ENCODE peak calls at places on chromosomes 5 and 9, in eight cellular contexts. W is spleen, D is transverse colon, L is Panc1, S is HCT116, X is sigmoid colon, M is suprapubic skin, A is stomach. B is an unnamed sample.

GRCh38 chr9:87390361-87390760 is 107.3 kb upstream of the DAPK1 start:
- DNase-seq in X (no peak), S (no peak), M (no peak), D (no peak), A (no peak), L (no peak), W (no peak), B (no peak)

GRCh38 chr5:110738503-110738811 is 350 bp upstream of the SLC25A46 start:
- DNase-seq in D (no peak), X (no peak), L (no peak), M (no peak), S (no peak), W (peak), A (no peak), B (no peak)

GRCh38 chr5:97044057-97044456 is 98.4 kb downstream of the LIX1 start:
- DNase-seq in D (peak), S (peak), A (peak), W (no peak), M (no peak), X (peak), L (peak), B (no peak)

GRCh38 chr9:38073882-38074281 is 4.9 kb upstream of the SHB start:
- DNase-seq in A (no peak), W (no peak), M (no peak), S (no peak), X (no peak), L (no peak), D (no peak), B (no peak)

GRCh38 chr9:5976668-5977397 is 38.6 kb downstream of the RANBP6 start:
- DNase-seq in D (no peak), X (no peak), W (no peak), A (no peak), S (no peak), L (no peak), M (no peak), B (no peak)

GRCh38 chr5:95843733-95844223 is 21.3 kb upstream of the GLRX start:
- DNase-seq in D (no peak), X (no peak), S (no peak), M (no peak), A (peak), L (no peak), W (no peak), B (no peak)

GRCh38 chr9:93059960-93060591 is 1.6 kb downstream of the SUSD3 start:
- DNase-seq in L (no peak), X (no peak), W (no peak), M (no peak), D (no peak), A (no peak), S (no peak), B (no peak)

GRCh38 chr9:112858625-112859147 is 32.0 kb downstream of the SLC46A2 start:
- DNase-seq in X (no peak), D (no peak), W (no peak), M (no peak), A (no peak), S (no peak), L (no peak), B (no peak)

GRCh38 chr9:15229475-15229874 is 77.5 kb downstream of the TTC39B start:
- DNase-seq in D (no peak), L (no peak), S (no peak), X (no peak), A (no peak), W (no peak), M (no peak), B (no peak)

GRCh38 chr9:19517202-19517942 is 108.6 kb downstream of the ACER2 start:
- DNase-seq in W (no peak), M (no peak), S (no peak), L (peak), A (no peak), D (no peak), X (no peak), B (no peak)

GRCh38 chr5:106862450-106863193 is 808.1 kb downstream of the EFNA5 start:
- DNase-seq in X (no peak), S (no peak), L (no peak), W (no peak), D (no peak), A (no peak), M (no peak), B (no peak)

GRCh38 chr5:171420429-171421231 is 1.2 kb downstream of the FGF18 start:
- DNase-seq in M (peak), X (peak), L (no peak), D (peak), W (peak), S (no peak), A (peak), B (peak)

GRCh38 chr5:113776168-113776567 is 262.7 kb downstream of the YTHDC2 start:
- DNase-seq in L (no peak), W (no peak), A (no peak), M (no peak), S (no peak), D (no peak), X (no peak), B (peak)

GRCh38 chr9:27523141-27523540 is 949 bp upstream of the IFNK start:
- DNase-seq in W (no peak), A (no peak), D (no peak), L (no peak), X (no peak), S (no peak), M (no peak), B (no peak)

GRCh38 chr9:112572416-112572815 is 85.8 kb downstream of the KIAA1958 start:
- DNase-seq in L (no peak), A (no peak), X (no peak), M (no peak), S (no peak), W (no peak), D (no peak), B (no peak)

GRCh38 chr9:95213102-95213501 is 104.4 kb downstream of the FANCC start:
- DNase-seq in A (no peak), L (no peak), S (no peak), X (no peak), M (no peak), W (no peak), D (no peak), B (no peak)

GRCh38 chr9:6498982-6499381 is 86.0 kb downstream of the UHRF2 start:
- DNase-seq in S (no peak), D (no peak), W (no peak), A (no peak), M (no peak), X (no peak), L (no peak), B (no peak)

GRCh38 chr9:36961051-36961450 is 73.0 kb downstream of the PAX5 start:
- DNase-seq in S (no peak), W (no peak), A (no peak), X (no peak), M (no peak), L (no peak), D (no peak), B (no peak)

GRCh38 chr5:113276493-113276892 is 158.3 kb downstream of the TSSK1B start:
- DNase-seq in M (no peak), W (no peak), A (no peak), S (no peak), X (no peak), D (no peak), L (no peak), B (no peak)

GRCh38 chr5:56986631-56986957 is 34.7 kb upstream of the MIER3 start:
- DNase-seq in D (no peak), W (no peak), L (no peak), X (no peak), M (no peak), A (no peak), S (no peak), B (no peak)

GRCh38 chr9:16291921-16292320 is 578.5 kb downstream of the BNC2 start:
- DNase-seq in S (no peak), D (no peak), X (no peak), W (no peak), A (no peak), L (no peak), M (no peak), B (no peak)

GRCh38 chr5:124511791-124512190 is 234.6 kb downstream of the ZNF608 start:
- DNase-seq in M (no peak), W (no peak), L (no peak), S (no peak), X (no peak), D (no peak), A (no peak), B (no peak)

GRCh38 chr9:110808599-110808980 is 140.0 kb downstream of the MUSK start:
- DNase-seq in A (no peak), W (no peak), D (no peak), S (no peak), L (no peak), M (no peak), X (no peak), B (no peak)

GRCh38 chr9:35515766-35516165 is 25.9 kb downstream of the RUSC2 start:
- DNase-seq in X (no peak), W (no peak), M (no peak), D (no peak), A (no peak), L (no peak), S (no peak), B (no peak)

GRCh38 chr9:12813960-12814876 is 39.4 kb downstream of the LURAP1L start:
- DNase-seq in X (peak), S (peak), D (peak), W (no peak), M (peak), A (peak), L (peak), B (no peak)

GRCh38 chr5:144156767-144157171 is 13.7 kb downstream of the YIPF5 start:
- DNase-seq in X (no peak), S (no peak), D (no peak), L (no peak), M (no peak), W (no peak), A (no peak), B (no peak)

GRCh38 chr9:466749-467148 is 252.1 kb downstream of the DOCK8 start:
- DNase-seq in W (no peak), X (no peak), M (no peak), A (no peak), D (no peak), L (no peak), S (no peak), B (no peak)

GRCh38 chr5:77129386-77129785 is 42.3 kb upstream of the ZBED3 start:
- DNase-seq in L (no peak), W (no peak), X (no peak), D (no peak), M (no peak), S (peak), A (no peak), B (no peak)

GRCh38 chr5:181265092-181265671 is 4.2 kb upstream of the TRIM52 start:
- DNase-seq in L (no peak), M (no peak), W (no peak), A (no peak), D (no peak), X (no peak), S (no peak), B (no peak)

GRCh38 chr5:158382473-158382872 is 523.5 kb upstream of the CLINT1 start:
- DNase-seq in D (peak), L (peak), S (peak), M (peak), W (no peak), X (peak), A (no peak), B (peak)

GRCh38 chr9:130320697-130321080 is 55.1 kb downstream of the HMCN2 start:
- DNase-seq in L (no peak), M (no peak), S (no peak), D (peak), A (no peak), X (no peak), W (no peak), B (no peak)

GRCh38 chr5:33807771-33808170 is 84.0 kb downstream of the ADAMTS12 start:
- DNase-seq in D (no peak), L (no peak), W (no peak), X (no peak), A (no peak), M (no peak), S (no peak), B (no peak)

GRCh38 chr9:99105152-99106043 is 485 bp downstream of the TGFBR1 start:
- DNase-seq in W (peak), D (peak), X (peak), A (peak), M (peak), S (no peak), L (no peak), B (peak)

GRCh38 chr5:27854243-27854852 is 816.0 kb upstream of the CDH9 start:
- DNase-seq in M (no peak), D (no peak), S (no peak), L (no peak), A (no peak), W (no peak), X (no peak), B (no peak)

GRCh38 chr9:61665330-61665751 is 475.5 kb downstream of the SPATA31A7 start:
- DNase-seq in X (peak), W (peak), A (peak), S (no peak), L (no peak), M (peak), D (peak), B (peak)

GRCh38 chr5:127080001-127080478 is 6.7 kb upstream of the C5orf63 start:
- DNase-seq in A (no peak), D (no peak), L (no peak), X (no peak), W (no peak), M (no peak), S (no peak), B (peak)

GRCh38 chr5:67094476-67095300 is 101.9 kb downstream of the CD180 start:
- DNase-seq in X (no peak), A (no peak), S (no peak), L (no peak), W (no peak), D (no peak), M (no peak), B (no peak)

GRCh38 chr5:68593211-68593701 is 377.7 kb downstream of the PIK3R1 start:
- DNase-seq in L (no peak), A (peak), X (no peak), D (no peak), M (no peak), S (no peak), W (no peak), B (no peak)

DNA sequence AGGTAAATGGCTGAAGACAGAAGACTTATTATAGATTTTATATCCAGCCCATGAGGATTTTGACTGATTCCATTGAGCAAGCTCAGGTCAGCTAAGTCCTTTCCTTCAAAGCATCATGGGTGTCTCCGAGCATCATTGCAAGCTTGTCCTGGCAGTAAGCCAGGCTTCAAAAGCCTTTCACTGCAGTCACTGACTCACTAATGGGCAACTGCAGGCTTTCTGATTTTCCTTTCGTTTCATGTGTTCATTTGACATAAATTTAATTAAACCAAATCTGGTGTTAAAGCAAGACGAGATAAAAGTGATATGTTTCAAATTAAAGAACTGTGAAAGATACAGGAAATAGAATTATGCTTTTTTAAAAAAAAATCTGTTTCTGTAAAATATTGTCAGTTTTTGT is 426.2 kb downstream of the ANXA1 start:
- DNase-seq in M (no peak), W (no peak), L (no peak), A (no peak), X (no peak), D (no peak), S (no peak), B (no peak)
- H3K4me3 ChIP-seq in M (no peak), W (no peak), L (no peak), A (no peak), X (no peak), D (no peak), S (no peak), B (no peak)

GRCh38 chr9:77402286-77402685 is 225.0 kb downstream of the VPS13A start:
- DNase-seq in A (no peak), L (no peak), S (no peak), D (no peak), W (no peak), X (no peak), M (no peak), B (no peak)

GRCh38 chr9:77403244-77403643 is 225.9 kb downstream of the VPS13A start:
- DNase-seq in S (no peak), M (no peak), L (no peak), A (no peak), D (no peak), X (no peak), W (no peak), B (no peak)

GRCh38 chr9:77399964-77400363 is 222.6 kb downstream of the VPS13A start:
- DNase-seq in L (no peak), X (no peak), S (no peak), M (no peak), D (no peak), A (no peak), W (no peak), B (no peak)
- TF ChIP-seq POLR2AphosphoS5 in L (no peak), X (no peak), S (no peak), M (no peak), D (no peak), A (no peak), W (no peak), B (no peak)

GRCh38 chr5:23419115-23419514 is 88.3 kb upstream of the PRDM9 start:
- DNase-seq in W (no peak), M (no peak), A (no peak), D (no peak), X (no peak), S (no peak), L (no peak), B (no peak)
- H3K27ac ChIP-seq in W (no peak), M (no peak), A (no peak), D (no peak), X (no peak), S (no peak), L (no peak), B (no peak)

GRCh38 chr5:169978744-169979143 is 1.6 kb downstream of the INSYN2B start:
- DNase-seq in S (no peak), A (no peak), M (no peak), X (no peak), D (no peak), W (no peak), L (no peak), B (no peak)
- H3K4me3 ChIP-seq in S (no peak), A (no peak), M (no peak), X (no peak), D (no peak), W (no peak), L (peak), B (no peak)

GRCh38 chr9:121354141-121354540 is 15.9 kb downstream of the STOM start:
- DNase-seq in M (no peak), W (no peak), L (no peak), X (no peak), S (no peak), D (peak), A (no peak), B (no peak)
- TF ChIP-seq POLR2AphosphoS5 in M (no peak), W (peak), L (no peak), X (peak), S (no peak), D (no peak), A (peak), B (peak)

DNA sequence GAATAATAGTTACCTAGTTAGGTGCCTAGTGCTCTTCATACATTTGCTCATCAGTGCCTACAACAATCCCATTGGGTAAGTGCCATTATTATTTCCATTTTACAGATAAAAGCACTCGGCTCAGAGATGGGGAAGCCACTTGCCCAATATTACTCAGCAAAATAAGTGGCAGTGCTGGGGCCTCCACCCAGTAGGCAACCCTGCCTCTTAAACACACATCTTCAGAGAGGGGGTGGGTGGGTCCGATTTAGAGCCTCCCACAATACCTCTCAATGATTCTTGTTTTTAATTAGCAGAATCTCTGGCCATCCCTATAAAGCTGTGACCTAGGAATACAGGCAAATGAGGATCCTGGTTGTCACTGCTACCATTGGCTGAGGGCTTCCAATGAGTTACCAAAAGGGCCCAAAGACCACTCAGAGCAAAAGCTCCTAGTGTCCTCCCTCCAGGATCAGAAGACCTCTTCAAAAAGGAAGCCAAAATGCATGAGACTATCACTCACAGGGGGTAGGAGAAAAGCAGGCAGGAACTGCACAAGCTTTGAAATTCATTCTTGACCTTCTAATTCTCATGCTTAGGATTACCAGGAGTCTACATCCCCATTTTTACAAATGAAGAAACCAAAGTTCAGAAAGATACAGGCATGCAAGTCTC is 36.1 kb upstream of the UBE2D2 start:
- DNase-seq in M (no peak), A (no peak), W (peak), D (no peak), S (no peak), X (no peak), L (no peak), B (no peak)
- H3K27ac ChIP-seq in M (no peak), A (no peak), W (no peak), D (peak), S (no peak), X (no peak), L (no peak), B (no peak)

GRCh38 chr5:7395432-7396168 is at the start of gene ADCY2:
- DNase-seq in W (no peak), M (no peak), D (no peak), X (no peak), A (no peak), S (no peak), L (no peak), B (peak)
- H3K4me3 ChIP-seq in W (peak), M (peak), D (peak), X (peak), A (peak), S (no peak), L (peak), B (peak)

GRCh38 chr5:179699640-179700298 is 1.0 kb downstream of the CANX start:
- DNase-seq in S (no peak), A (no peak), L (no peak), W (no peak), D (peak), M (peak), X (no peak), B (no peak)
- TF ChIP-seq POLR2AphosphoS5 in S (peak), A (no peak), L (peak), W (no peak), D (no peak), M (no peak), X (no peak), B (no peak)

DNA sequence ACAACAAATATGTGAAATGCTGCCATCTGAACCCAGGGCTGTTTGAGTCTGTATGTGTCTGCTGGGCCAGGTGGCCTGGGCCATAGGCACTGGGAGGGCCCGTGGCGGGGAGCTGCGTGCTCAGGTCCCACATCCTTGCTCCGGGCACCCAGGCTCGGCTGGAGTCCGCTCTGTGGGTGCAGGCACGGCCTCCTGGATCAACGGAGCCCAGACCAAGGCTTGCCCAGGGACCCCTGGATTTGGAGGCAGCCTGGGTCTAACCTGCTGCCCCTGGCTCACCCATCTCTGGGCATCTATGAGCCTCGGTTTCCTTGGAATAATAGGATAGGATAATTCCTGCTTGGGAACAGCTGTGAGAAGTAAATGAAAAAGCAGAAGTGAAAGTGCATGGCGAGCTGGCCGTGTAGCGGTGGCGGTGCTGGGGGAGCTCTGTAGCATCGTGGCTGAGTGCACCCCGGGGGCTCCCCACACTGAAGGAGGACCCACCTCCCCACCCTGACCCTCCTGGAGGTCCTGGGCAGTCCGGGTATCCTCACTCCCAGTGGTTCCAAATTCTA is 1.2 kb downstream of the CDHR2 start:
- DNase-seq in S (no peak), A (no peak), D (no peak), W (peak), X (no peak), M (no peak), L (no peak), B (no peak)
- H3K27ac ChIP-seq in S (no peak), A (no peak), D (peak), W (no peak), X (no peak), M (no peak), L (peak), B (no peak)